ENCODE peak calls at places on chromosomes 12 and 14, in seven cellular contexts. A is RWPE2; Z is central memory CD8-positive, alpha-beta T cell; W is effector memory CD8-positive, alpha-beta T cell; Y is Right ventricle myocardium superior; E is lower lobe of right lung; N is CD4-positive, CD25-positive, alpha-beta regulatory T cell. R is an unnamed sample.

GRCh38 chr12:89882051-89882450 is 173.4 kb upstream of the ATP2B1 start:
- ATAC-seq in Z (no peak), A (no peak), Y (peak; percentile 51), E (no peak), W (peak; percentile 15), N (no peak), R (no peak)

GRCh38 chr14:54877015-54877702 is 25.5 kb downstream of the GCH1 start:
- ATAC-seq in Y (no peak), E (no peak), Z (no peak), W (no peak), A (no peak), N (no peak), R (no peak)

GRCh38 chr12:37666069-37666781 is 650.3 kb upstream of the ALG10B start:
- ATAC-seq in N (no peak), Y (no peak), E (no peak), W (no peak), A (no peak), Z (no peak), R (no peak)

GRCh38 chr12:53255993-53256392 is 12.1 kb upstream of the ESPL1 start:
- ATAC-seq in Z (no peak), A (no peak), N (peak; percentile 10), E (no peak), Y (no peak), W (no peak), R (no peak)

GRCh38 chr12:127823801-127824200 is 443.2 kb upstream of the TMEM132C start:
- ATAC-seq in A (no peak), W (no peak), N (no peak), E (no peak), Z (no peak), Y (no peak), R (no peak)

GRCh38 chr14:102775855-102776760 is 1.1 kb upstream of the TRAF3 start:
- ATAC-seq in Z (no peak), A (peak; percentile 43), Y (no peak), E (peak; percentile 38), W (no peak), N (no peak), R (no peak)

GRCh38 chr14:75221797-75222196 is 45.4 kb upstream of the TMED10 start:
- ATAC-seq in N (no peak), Y (no peak), E (no peak), A (peak; percentile 82), Z (no peak), W (no peak), R (no peak)

GRCh38 chr12:55629058-55629841 is 7.4 kb upstream of the OR10P1 start:
- ATAC-seq in N (no peak), E (no peak), Y (no peak), W (no peak), Z (no peak), A (no peak), R (no peak)

GRCh38 chr12:51392556-51393237 is 1.5 kb upstream of the GALNT6 start:
- ATAC-seq in E (peak; percentile 38), Y (no peak), W (no peak), N (no peak), A (no peak), Z (no peak), R (no peak)

GRCh38 chr14:37994846-37995372 is 212.8 kb upstream of the SSTR1 start:
- ATAC-seq in N (no peak), W (no peak), A (no peak), Y (no peak), Z (no peak), E (no peak), R (no peak)

GRCh38 chr12:11752403-11753150 is 103.1 kb downstream of the ETV6 start:
- ATAC-seq in Z (no peak), W (no peak), N (no peak), E (peak; percentile 44), Y (no peak), A (no peak), R (no peak)

GRCh38 chr14:46054526-46054925 is 597.1 kb downstream of the RPL10L start:
- ATAC-seq in N (no peak), E (no peak), A (peak; percentile 98), Y (no peak), Z (no peak), W (no peak), R (no peak)

GRCh38 chr12:62130400-62130799 is 129.8 kb upstream of the USP15 start:
- ATAC-seq in A (no peak), N (no peak), Z (no peak), E (peak; percentile 62), W (no peak), Y (no peak), R (no peak)

GRCh38 chr14:57725399-57726077 is 140.4 kb downstream of the SLC35F4 start:
- ATAC-seq in A (peak; percentile 97), W (no peak), E (no peak), N (no peak), Y (no peak), Z (no peak), R (no peak)

R was measured in gastroesophageal sphincter.